ENCODE peak calls at places on chromosomes 1 and 21, in four cellular contexts. Y, G, A and I are unnamed samples.

GRCh38 chr1:113519561-113519960 is 129.2 kb downstream of the MAGI3 start:
- DNase-seq in G (no peak), A (no peak), Y (no peak), I (no peak)

GRCh38 chr1:217562229-217562878 is 68.5 kb downstream of the GPATCH2 start:
- DNase-seq in Y (peak; percentile 22), A (no peak), G (no peak), I (no peak)

GRCh38 chr1:19436716-19437476 is 48.4 kb downstream of the CAPZB start:
- DNase-seq in G (peak; percentile 81), Y (no peak), A (no peak), I (no peak)

GRCh38 chr1:153842006-153842471 is 66.8 kb downstream of the SLC27A3 start:
- DNase-seq in A (no peak), G (no peak), Y (no peak), I (no peak)

GRCh38 chr1:41313661-41314131 is 47.5 kb upstream of the FOXO6 start:
- DNase-seq in Y (no peak), G (no peak), A (peak; percentile 47), I (no peak)

GRCh38 chr1:223700942-223701637 is 11.2 kb upstream of the CAPN2 start:
- DNase-seq in A (no peak), Y (peak; percentile 90), G (peak; percentile 89), I (peak; percentile 90)

GRCh38 chr21:42558368-42558767 is 44.7 kb downstream of the SLC37A1 start:
- DNase-seq in A (no peak), G (no peak), Y (no peak), I (no peak)

GRCh38 chr1:36081926-36082485 is 1.9 kb upstream of the TEKT2 start:
- DNase-seq in G (no peak), A (no peak), Y (no peak), I (no peak)

GRCh38 chr1:230206976-230207375 is 139.9 kb downstream of the GALNT2 start:
- DNase-seq in A (no peak), G (no peak), Y (no peak), I (no peak)

GRCh38 chr1:89425056-89425455 is 61.2 kb downstream of the GBP6 start:
- DNase-seq in A (no peak), Y (no peak), G (no peak), I (no peak)

GRCh38 chr1:244049969-244050834 is 881 bp upstream of the ZBTB18 start:
- DNase-seq in A (no peak), G (no peak), Y (no peak), I (no peak)

GRCh38 chr1:101115112-101115511 is 89.5 kb upstream of the DPH5 start:
- DNase-seq in Y (no peak), G (no peak), A (no peak), I (no peak)

GRCh38 chr1:183032122-183032921 is 9.1 kb downstream of the LAMC1 start:
- DNase-seq in Y (no peak), A (no peak), G (no peak), I (peak; percentile 72)

GRCh38 chr1:19250629-19251304 is 557 bp downstream of the EMC1 start:
- DNase-seq in Y (peak; percentile 29), G (no peak), A (no peak), I (no peak)

GRCh38 chr1:32798679-32799416 is 18.3 kb downstream of the YARS1 start:
- DNase-seq in A (peak; percentile 45), G (no peak), Y (no peak), I (peak; percentile 24)

GRCh38 chr1:51693420-51694144 is 76.7 kb downstream of the OSBPL9 start:
- DNase-seq in G (no peak), Y (peak; percentile 20), A (no peak), I (no peak)

GRCh38 chr1:30907641-30908445 is 715 bp downstream of the SDC3 start:
- DNase-seq in G (peak; percentile 80), Y (no peak), A (peak; percentile 68), I (no peak)

GRCh38 chr1:99595041-99595440 is 50.9 kb upstream of the PALMD start:
- DNase-seq in A (no peak), Y (no peak), G (no peak), I (no peak)

GRCh38 chr1:208245185-208245705 is 1.1 kb upstream of the PLXNA2 start:
- DNase-seq in A (peak; percentile 85), G (peak; percentile 92), Y (peak; percentile 84), I (peak; percentile 86)

GRCh38 chr1:214425723-214426419 is 125.5 kb downstream of the PTPN14 start:
- DNase-seq in Y (no peak), A (no peak), G (no peak), I (no peak)

GRCh38 chr1:211986628-211987254 is 48.6 kb downstream of the INTS7 start:
- DNase-seq in Y (no peak), G (no peak), A (no peak), I (no peak)

GRCh38 chr21:32249551-32250280 is 29.1 kb downstream of the MIS18A start:
- DNase-seq in Y (no peak), G (no peak), A (no peak), I (no peak)

GRCh38 chr1:147580609-147581008 is 39.3 kb downstream of the BCL9 start:
- DNase-seq in A (no peak), G (no peak), Y (no peak), I (no peak)

GRCh38 chr1:147577033-147577773 is 35.9 kb downstream of the BCL9 start:
- DNase-seq in Y (no peak), A (no peak), G (no peak), I (no peak)

GRCh38 chr1:147581459-147581858 is 40.2 kb downstream of the BCL9 start:
- DNase-seq in G (no peak), Y (no peak), A (peak; percentile 13), I (no peak)

GRCh38 chr1:147580200-147580557 is 38.9 kb downstream of the BCL9 start:
- DNase-seq in A (no peak), G (no peak), Y (no peak), I (no peak)

DNA sequence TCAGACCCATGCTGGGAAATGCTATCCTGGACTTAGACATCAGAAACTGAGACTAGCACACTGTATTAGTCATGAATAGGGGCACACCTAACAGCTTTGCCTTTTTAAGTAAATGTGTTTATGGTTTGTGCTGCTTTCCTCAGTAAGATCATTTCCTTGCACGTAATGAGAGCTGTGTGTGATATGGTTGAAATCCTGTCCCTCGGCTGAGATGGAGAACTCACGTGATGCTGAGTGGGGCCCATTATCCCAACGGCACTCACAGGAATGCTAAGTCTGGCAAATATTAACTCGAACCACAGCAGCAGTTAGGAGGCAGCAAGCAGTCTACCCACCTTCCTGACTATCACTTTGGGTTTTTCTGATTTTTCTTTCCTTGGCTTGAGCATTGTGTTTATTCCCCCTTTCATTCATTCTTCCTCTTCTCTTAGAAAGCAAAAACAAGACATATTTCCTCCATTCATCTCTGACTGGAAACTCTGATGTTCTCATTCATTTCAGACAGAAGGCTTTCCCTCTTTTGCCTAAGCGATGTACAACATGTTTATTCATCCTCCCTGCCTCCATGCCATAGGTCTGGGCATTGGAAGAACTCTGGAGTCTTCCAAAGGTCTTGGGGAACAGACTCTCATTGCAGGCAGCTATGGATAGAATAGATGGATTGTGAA is 38.4 kb downstream of the BCL9 start:
- DNase-seq in Y (peak; percentile 12), A (no peak), G (peak; percentile 79), I (no peak)
- H3K27ac ChIP-seq in Y (no peak overlapping the region), A (no peak overlapping the region), G (peak overlapping the region; percentile 52), I (no peak overlapping the region)

GRCh38 chr1:66395202-66396061 is 138.5 kb upstream of the SGIP1 start:
- DNase-seq in G (no peak), A (no peak), Y (no peak), I (no peak)
- H3K4me1 ChIP-seq in G (no peaks in the 10 kb centered on the region), A (no peaks in the 10 kb centered on the region), Y (peaks cover 8% of the 10 kb centered on the region), I (peaks cover 8% of the 10 kb centered on the region)

GRCh38 chr21:45541221-45542039 is 810 bp downstream of the SLC19A1 start:
- DNase-seq in Y (peak; percentile 80), A (peak; percentile 95), G (peak; percentile 94), I (peak; percentile 66)
- H3K27ac ChIP-seq in Y (peak overlapping the region; percentile 90), A (no peak overlapping the region), G (no peak overlapping the region), I (no peak overlapping the region)

GRCh38 chr1:27143408-27143807 is 11.5 kb downstream of the SLC9A1 start:
- DNase-seq in G (no peak), Y (no peak), A (no peak), I (no peak)
- H3K4me1 ChIP-seq in G (peaks cover 13% of the 10 kb centered on the region), Y (peaks cover 36% of the 10 kb centered on the region), A (peaks cover 44% of the 10 kb centered on the region), I (peaks cover 17% of the 10 kb centered on the region)

GRCh38 chr1:8205771-8206170 is 112.1 kb upstream of the SLC45A1 start:
- DNase-seq in Y (no peak), G (no peak), A (no peak), I (no peak)
- H3K27ac ChIP-seq in Y (peak overlapping the region; percentile 98), G (no peak overlapping the region), A (no peak overlapping the region), I (no peak overlapping the region)

GRCh38 chr1:163797816-163798215 is 476.1 kb downstream of the NUF2 start:
- DNase-seq in G (no peak), Y (no peak), A (no peak), I (no peak)

GRCh38 chr1:163799190-163799805 is 477.5 kb downstream of the NUF2 start:
- DNase-seq in A (no peak), G (no peak), Y (no peak), I (no peak)

GRCh38 chr1:163796394-163796821 is 474.7 kb downstream of the NUF2 start:
- DNase-seq in Y (no peak), A (no peak), G (no peak), I (peak; percentile 32)

GRCh38 chr1:163794551-163794950 is 472.8 kb downstream of the NUF2 start:
- DNase-seq in A (no peak), Y (no peak), G (no peak), I (no peak)
- H3K4me1 ChIP-seq in A (no peaks in the 10 kb centered on the region), Y (no peaks in the 10 kb centered on the region), G (no peaks in the 10 kb centered on the region), I (no peaks in the 10 kb centered on the region)

GRCh38 chr1:44261475-44261853 is 48.2 kb downstream of the DMAP1 start:
- DNase-seq in G (no peak), Y (no peak), A (no peak), I (no peak)
- H3K27ac ChIP-seq in G (no peak overlapping the region), Y (no peak overlapping the region), A (no peak overlapping the region), I (no peak overlapping the region)

GRCh38 chr1:235313931-235314678 is 13.9 kb downstream of the ARID4B start:
- DNase-seq in A (no peak), G (no peak), Y (no peak), I (no peak)

GRCh38 chr1:235315173-235315572 is 12.8 kb downstream of the ARID4B start:
- DNase-seq in A (no peak), Y (no peak), G (no peak), I (no peak)

GRCh38 chr1:235317179-235317578 is 10.8 kb downstream of the ARID4B start:
- DNase-seq in G (no peak), A (no peak), Y (no peak), I (no peak)

GRCh38 chr1:235315735-235316134 is 12.2 kb downstream of the ARID4B start:
- DNase-seq in G (no peak), A (no peak), Y (no peak), I (no peak)

DNA sequence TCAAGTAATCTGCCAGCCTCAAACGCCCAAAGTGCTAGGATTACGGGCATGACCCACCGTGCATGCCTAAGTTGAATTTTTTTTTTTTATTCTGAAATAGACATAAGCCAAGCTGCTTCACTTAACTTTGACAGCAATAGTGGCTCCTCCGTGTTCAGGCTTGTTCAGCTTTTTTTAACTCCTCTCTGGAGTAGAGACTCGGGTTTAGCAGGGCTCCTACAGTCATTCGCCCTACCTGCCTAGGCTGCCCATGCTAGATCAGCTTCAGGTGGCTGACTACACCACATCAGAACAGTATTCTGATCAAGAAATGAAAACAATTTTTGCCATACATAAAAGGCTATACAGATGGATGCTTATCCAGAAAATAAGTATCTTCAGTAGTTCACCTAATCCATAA is 14.7 kb downstream of the ARID4B start:
- DNase-seq in G (no peak), A (no peak), Y (no peak), I (no peak)
- H3K4me1 ChIP-seq in G (no peaks in the 10 kb centered on the region), A (no peaks in the 10 kb centered on the region), Y (peaks cover 9% of the 10 kb centered on the region), I (no peaks in the 10 kb centered on the region)

GRCh38 chr1:151072224-151072623 is 1.7 kb downstream of the GABPB2 start:
- DNase-seq in Y (no peak), A (no peak), G (no peak), I (no peak)
- H3K27ac ChIP-seq in Y (no peak overlapping the region), A (no peak overlapping the region), G (no peak overlapping the region), I (no peak overlapping the region)